ENCODE peak calls at places on chromosomes 11 and 22, in eight cellular contexts. One of them, this sample, is unnamed.

GRCh38 chr11:60912223-60912850 is 1.6 kb upstream of the TMEM109 start:
- DNase-seq in B cell: no peak
- DNase-seq in Peyer's patch: no peak
- DNase-seq in Calu3: no peak
- DNase-seq in kidney: no peak
- DNase-seq in thoracic aorta: no peak
- DNase-seq in colonic mucosa: no peak
- DNase-seq in ovary: no peak
- DNase-seq in this sample: no peak

GRCh38 chr11:77159219-77159936 is 31.3 kb downstream of the MYO7A start:
- DNase-seq in ovary: no peak
- DNase-seq in Calu3: no peak
- DNase-seq in thoracic aorta: no peak
- DNase-seq in colonic mucosa: no peak
- DNase-seq in kidney: no peak
- DNase-seq in B cell: no peak
- DNase-seq in Peyer's patch: no peak
- DNase-seq in this sample: no peak

GRCh38 chr11:69242583-69242940 is 51.4 kb upstream of the MYEOV start:
- DNase-seq in ovary: no peak
- DNase-seq in kidney: peak; percentile 18
- DNase-seq in Peyer's patch: peak; percentile 39
- DNase-seq in Calu3: no peak
- DNase-seq in B cell: no peak
- DNase-seq in colonic mucosa: peak; percentile 16
- DNase-seq in thoracic aorta: no peak
- DNase-seq in this sample: no peak

GRCh38 chr11:44648109-44648508 is 78.7 kb upstream of the TSPAN18 start:
- DNase-seq in Calu3: no peak
- DNase-seq in B cell: no peak
- DNase-seq in ovary: no peak
- DNase-seq in kidney: no peak
- DNase-seq in thoracic aorta: no peak
- DNase-seq in colonic mucosa: no peak
- DNase-seq in Peyer's patch: no peak
- DNase-seq in this sample: no peak

GRCh38 chr22:28034760-28035401 is 115.8 kb upstream of the PITPNB start:
- DNase-seq in ovary: peak; percentile 88
- DNase-seq in thoracic aorta: no peak
- DNase-seq in Peyer's patch: no peak
- DNase-seq in colonic mucosa: peak; percentile 39
- DNase-seq in kidney: peak; percentile 85
- DNase-seq in B cell: no peak
- DNase-seq in Calu3: no peak
- DNase-seq in this sample: no peak

GRCh38 chr11:78193806-78194205 is 5.1 kb downstream of the USP35 start:
- DNase-seq in Calu3: no peak
- DNase-seq in ovary: no peak
- DNase-seq in kidney: no peak
- DNase-seq in Peyer's patch: peak; percentile 44
- DNase-seq in colonic mucosa: no peak
- DNase-seq in thoracic aorta: no peak
- DNase-seq in B cell: no peak
- DNase-seq in this sample: no peak

GRCh38 chr11:69257838-69258658 is 35.9 kb upstream of the MYEOV start:
- DNase-seq in Peyer's patch: no peak
- DNase-seq in Calu3: no peak
- DNase-seq in thoracic aorta: no peak
- DNase-seq in B cell: no peak
- DNase-seq in ovary: no peak
- DNase-seq in kidney: peak; percentile 35
- DNase-seq in colonic mucosa: no peak
- DNase-seq in this sample: no peak

GRCh38 chr11:132158091-132158490 is 787.7 kb downstream of the NTM start:
- DNase-seq in ovary: no peak
- DNase-seq in Calu3: no peak
- DNase-seq in thoracic aorta: no peak
- DNase-seq in kidney: no peak
- DNase-seq in B cell: no peak
- DNase-seq in colonic mucosa: no peak
- DNase-seq in Peyer's patch: no peak
- DNase-seq in this sample: no peak

GRCh38 chr11:68009391-68010000 is 631 bp upstream of the ALDH3B1 start:
- DNase-seq in B cell: peak; percentile 54
- DNase-seq in thoracic aorta: no peak
- DNase-seq in Peyer's patch: peak; percentile 73
- DNase-seq in ovary: no peak
- DNase-seq in kidney: peak; percentile 56
- DNase-seq in Calu3: no peak
- DNase-seq in colonic mucosa: no peak
- DNase-seq in this sample: no peak

GRCh38 chr22:27572267-27572666 is 229.3 kb downstream of the MN1 start:
- DNase-seq in kidney: no peak
- DNase-seq in ovary: no peak
- DNase-seq in Peyer's patch: no peak
- DNase-seq in colonic mucosa: no peak
- DNase-seq in B cell: no peak
- DNase-seq in Calu3: no peak
- DNase-seq in thoracic aorta: no peak
- DNase-seq in this sample: no peak

GRCh38 chr11:65780770-65781151 is at the start of gene AP5B1:
- DNase-seq in ovary: peak; percentile 61
- DNase-seq in thoracic aorta: no peak
- DNase-seq in B cell: peak; percentile 89
- DNase-seq in kidney: peak; percentile 88
- DNase-seq in Peyer's patch: peak; percentile 87
- DNase-seq in Calu3: peak; percentile 83
- DNase-seq in colonic mucosa: peak; percentile 73
- DNase-seq in this sample: no peak
- TF ChIP-seq CTCF in ovary: no peak
- TF ChIP-seq CTCF in thoracic aorta: no peak
- TF ChIP-seq CTCF in B cell: no peak
- TF ChIP-seq CTCF in kidney: no peak
- TF ChIP-seq CTCF in Peyer's patch: no peak
- TF ChIP-seq CTCF in Calu3: no peak
- TF ChIP-seq CTCF in colonic mucosa: no peak
- TF ChIP-seq CTCF in this sample: no peak

GRCh38 chr22:44368611-44369010 is 55.9 kb upstream of the SHISAL1 start:
- DNase-seq in thoracic aorta: no peak
- DNase-seq in ovary: peak; percentile 7
- DNase-seq in B cell: no peak
- DNase-seq in kidney: peak; percentile 43
- DNase-seq in Peyer's patch: no peak
- DNase-seq in colonic mucosa: no peak
- DNase-seq in Calu3: no peak
- DNase-seq in this sample: no peak

GRCh38 chr22:44369916-44370804 is 57.4 kb upstream of the SHISAL1 start:
- DNase-seq in Peyer's patch: no peak
- DNase-seq in kidney: peak; percentile 37
- DNase-seq in B cell: no peak
- DNase-seq in thoracic aorta: no peak
- DNase-seq in Calu3: no peak
- DNase-seq in ovary: peak; percentile 8
- DNase-seq in colonic mucosa: no peak
- DNase-seq in this sample: no peak

GRCh38 chr22:44371741-44372525 is 59.2 kb upstream of the SHISAL1 start:
- DNase-seq in Calu3: no peak
- DNase-seq in thoracic aorta: no peak
- DNase-seq in Peyer's patch: no peak
- DNase-seq in ovary: peak; percentile 10
- DNase-seq in colonic mucosa: no peak
- DNase-seq in kidney: peak; percentile 22
- DNase-seq in B cell: no peak
- DNase-seq in this sample: no peak

GRCh38 chr22:44366372-44367310 is 53.9 kb upstream of the SHISAL1 start:
- DNase-seq in kidney: peak; percentile 44
- DNase-seq in colonic mucosa: no peak
- DNase-seq in thoracic aorta: no peak
- DNase-seq in Peyer's patch: no peak
- DNase-seq in ovary: peak; percentile 29
- DNase-seq in Calu3: no peak
- DNase-seq in B cell: no peak
- DNase-seq in this sample: no peak

DNA sequence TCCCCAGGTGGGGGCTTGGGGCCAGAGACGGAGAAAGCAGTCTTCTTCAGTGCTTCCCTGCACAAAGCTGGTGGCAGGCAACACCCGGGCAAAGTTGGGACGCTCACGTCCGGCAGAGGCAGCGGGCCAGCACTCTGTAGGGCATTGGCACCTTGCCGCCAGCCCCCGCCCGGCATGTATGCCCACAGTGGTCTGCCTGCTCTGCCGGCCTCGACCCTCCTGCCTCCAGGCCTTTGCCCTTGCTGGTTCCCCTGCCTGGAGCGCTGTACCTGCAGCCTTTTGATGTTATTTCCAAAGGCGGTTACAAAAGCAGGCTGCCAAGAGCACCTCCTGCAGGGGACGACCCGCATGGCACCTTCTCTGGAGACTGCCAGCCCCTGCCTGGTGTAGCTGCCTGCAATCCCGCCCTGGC is 56.5 kb upstream of the SHISAL1 start:
- DNase-seq in colonic mucosa: no peak
- DNase-seq in ovary: peak; percentile 15
- DNase-seq in kidney: peak; percentile 59
- DNase-seq in Calu3: no peak
- DNase-seq in Peyer's patch: no peak
- DNase-seq in thoracic aorta: no peak
- DNase-seq in B cell: no peak
- DNase-seq in this sample: no peak
- TF ChIP-seq CTCF in colonic mucosa: no peak
- TF ChIP-seq CTCF in ovary: no peak
- TF ChIP-seq CTCF in kidney: no peak
- TF ChIP-seq CTCF in Calu3: no peak
- TF ChIP-seq CTCF in Peyer's patch: no peak
- TF ChIP-seq CTCF in thoracic aorta: no peak
- TF ChIP-seq CTCF in B cell: no peak
- TF ChIP-seq CTCF in this sample: no peak

GRCh38 chr11:557328-558132 is 3.0 kb downstream of the LMNTD2 start:
- DNase-seq in B cell: no peak
- DNase-seq in colonic mucosa: no peak
- DNase-seq in ovary: no peak
- DNase-seq in Calu3: no peak
- DNase-seq in thoracic aorta: no peak
- DNase-seq in kidney: peak; percentile 71
- DNase-seq in Peyer's patch: no peak
- DNase-seq in this sample: no peak

GRCh38 chr11:559712-560304 is 730 bp downstream of the LMNTD2 start:
- DNase-seq in Peyer's patch: peak; percentile 89
- DNase-seq in thoracic aorta: no peak
- DNase-seq in colonic mucosa: peak; percentile 87
- DNase-seq in kidney: peak; percentile 89
- DNase-seq in Calu3: peak; percentile 55
- DNase-seq in B cell: peak; percentile 22
- DNase-seq in ovary: no peak
- DNase-seq in this sample: no peak

GRCh38 chr11:560305-561147 is at the start of the genes LMNTD2 and RASSF7:
- DNase-seq in Peyer's patch: peak; percentile 98
- DNase-seq in colonic mucosa: peak; percentile 95
- DNase-seq in kidney: peak; percentile 97
- DNase-seq in Calu3: peak; percentile 97
- DNase-seq in B cell: peak; percentile 97
- DNase-seq in ovary: peak; percentile 93
- DNase-seq in thoracic aorta: peak; percentile 51
- DNase-seq in this sample: peak; percentile 46

GRCh38 chr11:558503-558902 is 2.0 kb downstream of the LMNTD2 start:
- DNase-seq in kidney: peak; percentile 78
- DNase-seq in colonic mucosa: no peak
- DNase-seq in B cell: no peak
- DNase-seq in thoracic aorta: no peak
- DNase-seq in ovary: no peak
- DNase-seq in Peyer's patch: no peak
- DNase-seq in Calu3: no peak
- DNase-seq in this sample: no peak

GRCh38 chr11:559020-559620 is 1.4 kb downstream of the LMNTD2 start:
- DNase-seq in ovary: no peak
- DNase-seq in Peyer's patch: no peak
- DNase-seq in thoracic aorta: no peak
- DNase-seq in kidney: peak; percentile 84
- DNase-seq in B cell: peak; percentile 27
- DNase-seq in colonic mucosa: no peak
- DNase-seq in Calu3: no peak
- DNase-seq in this sample: no peak
- TF ChIP-seq CTCF in ovary: no peak
- TF ChIP-seq CTCF in Peyer's patch: no peak
- TF ChIP-seq CTCF in thoracic aorta: no peak
- TF ChIP-seq CTCF in kidney: no peak
- TF ChIP-seq CTCF in B cell: no peak
- TF ChIP-seq CTCF in colonic mucosa: no peak
- TF ChIP-seq CTCF in Calu3: no peak
- TF ChIP-seq CTCF in this sample: no peak

DNA sequence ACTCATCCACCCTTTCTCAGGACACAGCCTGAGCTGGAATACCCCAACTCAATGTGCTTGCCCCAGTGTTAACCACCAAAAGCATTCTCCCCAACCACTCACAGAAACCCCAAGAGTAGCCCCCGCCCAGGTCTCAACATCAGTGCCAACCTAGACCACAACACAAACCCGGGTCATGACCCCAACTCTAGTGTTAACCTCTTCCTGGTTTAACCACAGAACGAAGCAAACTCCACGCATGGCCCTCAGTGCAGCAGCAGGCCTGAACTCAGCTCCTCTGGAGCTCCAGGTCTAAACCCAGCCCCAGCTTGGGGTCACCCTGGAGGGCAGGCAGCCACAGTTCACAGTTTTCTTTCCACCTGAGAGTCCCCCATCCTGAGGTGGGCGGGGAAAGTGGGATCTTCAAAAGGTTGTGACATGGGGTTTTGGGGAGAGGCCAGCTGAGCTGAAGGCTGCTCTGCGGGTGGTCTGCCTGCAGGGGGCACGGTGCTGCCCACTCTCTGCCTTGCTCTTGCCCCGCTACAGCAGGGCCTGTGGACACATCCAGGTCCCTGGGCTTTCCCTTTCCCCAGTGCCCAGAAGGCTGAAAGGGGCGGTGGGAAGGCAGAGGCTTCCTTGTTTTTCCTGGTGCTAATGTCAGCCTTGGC is 37.9 kb downstream of the NECTIN1 start:
- DNase-seq in thoracic aorta: no peak
- DNase-seq in Peyer's patch: no peak
- DNase-seq in B cell: no peak
- DNase-seq in Calu3: no peak
- DNase-seq in ovary: no peak
- DNase-seq in colonic mucosa: no peak
- DNase-seq in kidney: no peak
- DNase-seq in this sample: no peak
- TF ChIP-seq CTCF in thoracic aorta: no peak
- TF ChIP-seq CTCF in Peyer's patch: no peak
- TF ChIP-seq CTCF in B cell: no peak
- TF ChIP-seq CTCF in Calu3: no peak
- TF ChIP-seq CTCF in ovary: no peak
- TF ChIP-seq CTCF in colonic mucosa: no peak
- TF ChIP-seq CTCF in kidney: no peak
- TF ChIP-seq CTCF in this sample: no peak